ENCODE peak calls at places on chromosomes 3 and 15, in six cellular contexts. U is CD8-positive, alpha-beta T cell; A is A549; B is tibial nerve; L is HepG2; V is prostate gland. X is an unnamed sample.

GRCh38 chr3:101902041-101902440 is 52.7 kb downstream of the NFKBIZ start:
- DNase-seq in L (no peak), U (no peak), B (no peak), V (no peak), A (peak; percentile 21), X (no peak)

GRCh38 chr3:74537857-74538256 is 76.6 kb downstream of the CNTN3 start:
- DNase-seq in A (no peak), B (no peak), L (no peak), U (no peak), V (no peak), X (no peak)

GRCh38 chr3:194871143-194871863 is 185.6 kb downstream of the FAM43A start:
- DNase-seq in V (peak; percentile 94), B (no peak), A (peak; percentile 61), L (no peak), U (no peak), X (peak; percentile 75)

GRCh38 chr3:149621218-149622005 is 36.4 kb downstream of the WWTR1 start:
- DNase-seq in V (no peak), B (no peak), A (no peak), U (no peak), L (no peak), X (no peak)

GRCh38 chr15:31207246-31207645 is 105.7 kb upstream of the TRPM1 start:
- DNase-seq in L (no peak), B (no peak), U (peak; percentile 31), V (no peak), A (no peak), X (no peak)

GRCh38 chr15:66387176-66388056 is 704 bp downstream of the MAP2K1 start:
- DNase-seq in L (peak; percentile 29), U (peak; percentile 75), A (peak; percentile 90), V (peak; percentile 37), B (peak; percentile 37), X (peak; percentile 62)

GRCh38 chr15:60408438-60409105 is 10.8 kb upstream of the ANXA2 start:
- DNase-seq in L (peak; percentile 16), V (no peak), B (no peak), A (peak; percentile 86), U (no peak), X (no peak)

GRCh38 chr3:183782576-183782975 is 42.8 kb downstream of the MAP6D1 start:
- DNase-seq in V (no peak), B (no peak), U (no peak), A (no peak), L (no peak), X (no peak)

GRCh38 chr3:42732829-42733459 is 30.3 kb upstream of the HHATL start:
- DNase-seq in L (peak; percentile 81), V (no peak), A (no peak), B (no peak), U (no peak), X (no peak)
- TF ChIP-seq CTCF in L (peak; percentile 77), V (no peak), A (no peak), B (no peak), U (no peak), X (no peak)

GRCh38 chr3:16385151-16385550 is 120.1 kb downstream of the OXNAD1 start:
- DNase-seq in L (no peak), A (no peak), V (no peak), U (no peak), B (no peak), X (no peak)
- H3K4me1 ChIP-seq in L (no peaks in the 10 kb centered on the region), A (no peaks in the 10 kb centered on the region), V (no peaks in the 10 kb centered on the region), U (peaks cover 14% of the 10 kb centered on the region), B (peaks cover 10% of the 10 kb centered on the region), X (no peaks in the 10 kb centered on the region)

GRCh38 chr3:94175677-94176076 is 112.8 kb downstream of the NSUN3 start:
- DNase-seq in U (no peak), A (no peak), B (no peak), V (no peak), L (no peak), X (no peak)
- TF ChIP-seq CTCF in U (no peak), A (no peak), B (no peak), V (no peak), L (no peak), X (no peak)

GRCh38 chr15:85620321-85621044 is 174.2 kb downstream of the KLHL25 start:
- DNase-seq in B (peak; percentile 57), U (no peak), V (no peak), L (no peak), A (no peak), X (peak; percentile 47)
- H3K4me1 ChIP-seq in B (peaks cover 47% of the 10 kb centered on the region), U (peaks cover 53% of the 10 kb centered on the region), V (no peaks in the 10 kb centered on the region), L (peaks cover 22% of the 10 kb centered on the region), A (peaks cover 56% of the 10 kb centered on the region), X (peaks cover 85% of the 10 kb centered on the region)

GRCh38 chr3:9080165-9080564 is 116.9 kb upstream of the RAD18 start:
- DNase-seq in A (no peak), V (no peak), L (no peak), B (no peak), U (no peak), X (no peak)

GRCh38 chr3:9081201-9081818 is 118.0 kb upstream of the RAD18 start:
- DNase-seq in B (no peak), V (no peak), L (no peak), A (no peak), U (no peak), X (no peak)

GRCh38 chr3:9076985-9077384 is 113.7 kb upstream of the RAD18 start:
- DNase-seq in U (no peak), V (no peak), A (no peak), B (no peak), L (no peak), X (no peak)

GRCh38 chr3:9079674-9080073 is 116.4 kb upstream of the RAD18 start:
- DNase-seq in A (no peak), L (no peak), V (no peak), B (no peak), U (no peak), X (no peak)

DNA sequence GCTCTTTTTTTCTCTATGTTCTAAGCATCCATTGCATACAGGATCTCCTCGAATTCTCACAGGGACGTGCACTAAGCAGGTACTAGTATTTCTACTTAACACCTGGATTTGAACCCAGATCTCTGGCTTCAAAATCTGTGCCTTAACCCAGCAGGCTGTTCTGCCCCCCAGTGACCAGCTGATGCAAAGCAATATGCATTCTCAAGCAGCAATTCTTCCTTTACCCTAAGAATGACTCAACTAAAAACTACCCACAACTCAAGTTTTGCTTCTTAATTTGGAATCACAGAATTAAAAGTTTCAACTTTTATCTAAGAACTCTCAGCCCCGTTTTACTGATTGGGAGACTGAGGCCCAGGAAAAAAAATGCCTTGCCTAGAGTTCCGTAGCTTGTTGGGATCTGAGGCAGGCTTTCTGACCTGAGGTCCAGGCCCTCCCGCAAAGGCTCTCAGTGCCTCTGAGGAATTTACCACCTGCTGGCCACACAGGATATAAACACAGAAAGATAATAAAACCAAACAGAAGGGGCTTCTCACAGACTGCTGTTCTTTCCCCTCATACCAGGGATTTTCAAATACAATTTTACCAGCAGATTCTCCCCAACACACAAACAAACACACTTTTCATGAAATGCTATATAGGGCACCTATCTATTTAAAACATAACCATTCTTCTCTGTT is 115.4 kb upstream of the RAD18 start:
- DNase-seq in L (peak; percentile 9), B (no peak), V (no peak), U (no peak), A (peak; percentile 21), X (no peak)
- TF ChIP-seq CTCF in L (peak; percentile 15), B (no peak), V (no peak), U (no peak), A (no peak), X (no peak)

GRCh38 chr15:73910904-73911303 is 15.4 kb upstream of the LOXL1 start:
- DNase-seq in A (no peak), L (no peak), B (no peak), V (no peak), U (no peak), X (no peak)
- H3K4me1 ChIP-seq in A (no peaks in the 10 kb centered on the region), L (peaks cover 6% of the 10 kb centered on the region), B (no peaks in the 10 kb centered on the region), V (no peaks in the 10 kb centered on the region), U (no peaks in the 10 kb centered on the region), X (peaks cover 2% of the 10 kb centered on the region)

DNA sequence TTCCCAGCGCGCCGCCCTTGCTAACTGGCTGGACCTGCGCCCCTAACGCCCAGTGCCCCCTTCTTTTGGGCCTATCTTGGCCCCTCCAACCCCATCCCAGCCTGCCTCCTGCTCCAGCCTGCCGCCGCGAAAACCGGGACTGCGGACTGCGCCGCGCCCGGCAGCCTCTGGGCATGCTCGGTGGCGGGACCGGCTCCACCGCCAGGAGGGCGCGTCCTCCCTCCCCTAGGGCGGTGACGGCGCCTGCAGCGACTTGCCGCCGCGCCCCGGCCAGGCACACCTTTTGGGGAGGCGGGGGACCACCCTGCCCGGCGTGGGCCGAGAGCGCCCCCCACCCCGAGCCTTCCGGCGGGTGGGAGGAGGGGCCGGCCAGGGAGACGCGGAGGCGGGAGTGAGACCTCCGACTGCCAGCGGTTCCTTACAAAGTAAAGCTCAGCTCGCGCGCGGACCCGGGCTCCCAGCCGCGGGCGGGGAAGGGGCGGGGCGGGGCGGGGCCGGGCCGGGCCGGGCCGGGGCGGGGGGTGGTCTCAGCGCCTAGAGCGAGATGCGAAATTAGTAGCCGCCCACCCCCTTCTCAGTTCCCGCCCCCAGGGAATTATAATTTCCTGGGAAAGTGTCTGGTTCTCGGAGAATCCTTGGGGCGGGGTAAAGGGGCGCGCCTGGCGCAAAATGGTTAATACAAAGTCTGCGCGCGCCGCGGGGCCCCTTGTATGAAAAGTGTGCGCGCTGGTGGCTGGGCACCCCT is 225.0 kb upstream of the IL12A start:
- DNase-seq in U (no peak), L (no peak), V (peak; percentile 69), B (peak; percentile 20), A (peak; percentile 81), X (peak; percentile 60)
- TF ChIP-seq CTCF in U (no peak), L (peak; percentile 13), V (no peak), B (no peak), A (peak; percentile 22), X (peak; percentile 65)

GRCh38 chr3:58495101-58495500 is 3.2 kb downstream of the KCTD6 start:
- DNase-seq in L (no peak), V (no peak), U (no peak), B (no peak), A (no peak), X (no peak)
- H3K4me1 ChIP-seq in L (peaks cover 59% of the 10 kb centered on the region), V (peaks cover 7% of the 10 kb centered on the region), U (peaks cover 45% of the 10 kb centered on the region), B (peaks cover 40% of the 10 kb centered on the region), A (peaks cover 41% of the 10 kb centered on the region), X (peaks cover 26% of the 10 kb centered on the region)

GRCh38 chr3:62049033-62049432 is 324.3 kb downstream of the FEZF2 start:
- DNase-seq in B (no peak), A (no peak), U (no peak), V (no peak), L (no peak), X (no peak)

GRCh38 chr3:62052331-62052730 is 321.0 kb downstream of the FEZF2 start:
- DNase-seq in V (no peak), U (no peak), A (no peak), L (no peak), B (no peak), X (no peak)

GRCh38 chr3:62056603-62057002 is 316.7 kb downstream of the FEZF2 start:
- DNase-seq in B (no peak), L (no peak), A (no peak), V (no peak), U (no peak), X (no peak)

GRCh38 chr3:62048577-62048976 is 324.8 kb downstream of the FEZF2 start:
- DNase-seq in U (no peak), L (no peak), V (no peak), B (no peak), A (no peak), X (no peak)

DNA sequence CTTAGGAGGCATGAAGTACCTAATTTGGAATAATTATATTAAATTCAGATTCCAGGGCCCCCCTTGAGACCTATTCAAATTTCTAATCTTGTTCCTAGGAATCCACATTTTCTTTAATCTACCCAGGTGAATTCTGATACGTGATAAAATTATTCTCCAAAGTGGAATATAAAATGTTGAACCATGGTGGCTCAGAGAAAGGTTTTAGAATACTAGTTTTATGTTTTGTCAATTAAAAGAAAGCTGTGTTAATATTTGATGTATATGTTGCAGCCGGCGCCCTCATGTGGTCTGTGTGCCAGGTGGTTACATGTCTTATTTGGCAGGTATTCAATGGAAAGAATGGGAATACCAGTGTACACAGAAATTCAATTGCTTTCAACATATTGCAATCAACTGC is 321.8 kb downstream of the FEZF2 start:
- DNase-seq in A (no peak), B (no peak), L (peak; percentile 16), U (no peak), V (no peak), X (no peak)
- TF ChIP-seq CTCF in A (no peak), B (peak; percentile 16), L (peak; percentile 32), U (no peak), V (no peak), X (no peak)

X was measured in tibial artery.